ENCODE peak calls at places on chromosomes 7 and 10, in six cellular contexts. R is tibial artery, W is A673, V is HCT116, K is suprapubic skin, M is left lung. U is an unnamed sample.

GRCh38 chr7:131244259-131244852 is 83.3 kb upstream of the MKLN1 start:
- DNase-seq in M (no peak), V (peak; percentile 35), K (no peak), R (peak; percentile 73), W (peak; percentile 48), U (no peak)

GRCh38 chr7:374706-375490 is 84.9 kb downstream of the FOXL3 start:
- DNase-seq in R (peak; percentile 57), W (no peak), M (peak; percentile 75), V (no peak), K (peak; percentile 59), U (no peak)

GRCh38 chr7:121244120-121244865 is 84.5 kb upstream of the WNT16 start:
- DNase-seq in K (no peak), W (no peak), R (no peak), M (no peak), V (no peak), U (no peak)

GRCh38 chr7:157576415-157576814 is 239.6 kb downstream of the DNAJB6 start:
- DNase-seq in W (no peak), M (peak; percentile 73), R (peak; percentile 42), V (no peak), K (no peak), U (peak; percentile 71)

GRCh38 chr10:72248477-72249151 is 25.1 kb upstream of the DDIT4 start:
- DNase-seq in M (peak; percentile 82), V (no peak), R (peak; percentile 97), W (no peak), K (peak; percentile 92), U (peak; percentile 79)

GRCh38 chr7:33854178-33854577 is 51.2 kb upstream of the BMPER start:
- DNase-seq in M (no peak), V (no peak), W (no peak), R (no peak), K (no peak), U (no peak)

GRCh38 chr7:1950623-1951523 is 280.8 kb downstream of the ELFN1 start:
- DNase-seq in V (no peak), R (no peak), M (peak; percentile 83), K (no peak), W (peak; percentile 31), U (no peak)

GRCh38 chr10:90344226-90344625 is 513.6 kb downstream of the HTR7 start:
- DNase-seq in V (no peak), M (no peak), R (no peak), K (no peak), W (no peak), U (no peak)

GRCh38 chr10:114520453-114520852 is 116.2 kb upstream of the AFAP1L2 start:
- DNase-seq in M (no peak), W (peak; percentile 16), V (peak; percentile 73), K (no peak), R (no peak), U (no peak)

GRCh38 chr7:131738066-131738465 is 181.6 kb upstream of the PODXL start:
- DNase-seq in R (no peak), M (no peak), K (no peak), W (no peak), V (no peak), U (no peak)

GRCh38 chr10:125137601-125138438 is 22.5 kb downstream of the CTBP2 start:
- DNase-seq in R (peak; percentile 66), V (no peak), W (no peak), M (no peak), K (no peak), U (no peak)
- H3K4me1 ChIP-seq in R (peaks cover 82% of the 10 kb centered on the region), V (no peaks in the 10 kb centered on the region), W (peaks cover 6% of the 10 kb centered on the region), M (no peaks in the 10 kb centered on the region), K (peaks cover 2% of the 10 kb centered on the region), U (no peaks in the 10 kb centered on the region)

GRCh38 chr10:98416589-98416988 is 1.6 kb upstream of the PYROXD2 start:
- DNase-seq in M (no peak), W (no peak), R (peak; percentile 61), K (no peak), V (no peak), U (no peak)

GRCh38 chr10:98416989-98417388 is 2.0 kb upstream of the PYROXD2 start:
- DNase-seq in M (no peak), K (no peak), R (peak; percentile 44), V (no peak), W (no peak), U (no peak)

GRCh38 chr10:98418596-98419265 is 3.7 kb upstream of the PYROXD2 start:
- DNase-seq in K (no peak), M (no peak), V (no peak), W (no peak), R (peak; percentile 49), U (no peak)

GRCh38 chr10:98417973-98418372 is 3.0 kb upstream of the PYROXD2 start:
- DNase-seq in V (no peak), R (peak; percentile 53), K (no peak), W (no peak), M (no peak), U (no peak)

GRCh38 chr10:98417481-98417959 is 2.5 kb upstream of the PYROXD2 start:
- DNase-seq in W (no peak), K (no peak), R (peak; percentile 62), V (no peak), M (peak; percentile 57), U (no peak)
- H3K4me3 ChIP-seq in W (no peak overlapping the region), K (no peak overlapping the region), R (no peak overlapping the region), V (no peak overlapping the region), M (no peak overlapping the region), U (no peak overlapping the region)

DNA sequence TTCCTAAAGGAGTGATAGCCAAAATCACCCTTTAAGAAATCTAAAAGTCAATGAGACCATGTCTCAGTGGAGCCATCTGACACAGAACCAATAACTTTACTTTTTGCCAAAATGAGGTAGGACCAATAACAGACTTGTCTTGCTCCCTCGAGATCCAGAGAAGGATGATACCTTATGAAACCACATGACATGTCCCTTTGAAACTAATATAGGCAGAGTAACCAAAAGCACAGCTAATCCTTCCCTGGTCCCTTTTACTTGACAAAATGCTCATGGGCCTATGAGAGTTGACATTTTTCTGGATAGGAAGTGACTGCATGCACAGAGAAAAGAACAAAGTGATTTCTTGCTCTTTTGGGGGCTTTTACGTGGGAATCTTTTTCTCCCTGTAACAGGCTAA is 87.7 kb downstream of the ARMH3 start:
- DNase-seq in W (no peak), K (no peak), V (no peak), R (no peak), M (no peak), U (no peak)
- H3K4me1 ChIP-seq in W (peaks cover 15% of the 10 kb centered on the region), K (no peaks in the 10 kb centered on the region), V (no peaks in the 10 kb centered on the region), R (no peaks in the 10 kb centered on the region), M (no peaks in the 10 kb centered on the region), U (no peaks in the 10 kb centered on the region)

DNA sequence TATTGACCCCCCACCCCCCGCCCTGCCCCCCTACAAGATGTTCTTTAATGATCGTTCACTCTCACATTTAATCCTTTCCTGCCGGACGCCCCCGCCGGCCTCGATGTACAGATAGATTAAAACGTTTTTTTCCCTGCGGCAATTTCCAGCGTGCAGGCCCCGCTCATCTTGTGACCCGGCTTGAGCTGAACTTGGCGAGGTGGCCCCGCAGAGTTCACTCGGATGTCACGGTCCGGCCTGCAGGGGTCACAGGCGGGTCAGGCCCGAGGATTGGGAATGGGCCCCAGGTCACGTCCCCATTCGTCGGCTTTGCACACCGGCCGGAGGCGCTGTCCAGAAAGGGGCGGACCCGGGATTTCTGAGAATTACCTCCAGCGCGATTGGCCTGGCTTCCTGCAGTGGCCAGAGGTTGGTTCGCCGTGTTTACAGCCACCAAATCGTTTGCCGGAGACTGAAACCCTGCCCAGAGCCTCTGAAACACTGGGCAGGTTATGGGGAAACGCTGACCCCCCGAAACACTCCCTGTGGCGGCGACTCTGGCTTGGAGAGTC is 1.9 kb upstream of the CYP26A1 start:
- DNase-seq in R (no peak), W (no peak), V (no peak), K (no peak), M (peak; percentile 80), U (no peak)
- H3K4me3 ChIP-seq in R (peak overlapping the region; percentile 37), W (peak overlapping the region; percentile 1), V (no peak overlapping the region), K (peak overlapping the region; percentile 40), M (peak overlapping the region; percentile 30), U (no peak overlapping the region)

DNA sequence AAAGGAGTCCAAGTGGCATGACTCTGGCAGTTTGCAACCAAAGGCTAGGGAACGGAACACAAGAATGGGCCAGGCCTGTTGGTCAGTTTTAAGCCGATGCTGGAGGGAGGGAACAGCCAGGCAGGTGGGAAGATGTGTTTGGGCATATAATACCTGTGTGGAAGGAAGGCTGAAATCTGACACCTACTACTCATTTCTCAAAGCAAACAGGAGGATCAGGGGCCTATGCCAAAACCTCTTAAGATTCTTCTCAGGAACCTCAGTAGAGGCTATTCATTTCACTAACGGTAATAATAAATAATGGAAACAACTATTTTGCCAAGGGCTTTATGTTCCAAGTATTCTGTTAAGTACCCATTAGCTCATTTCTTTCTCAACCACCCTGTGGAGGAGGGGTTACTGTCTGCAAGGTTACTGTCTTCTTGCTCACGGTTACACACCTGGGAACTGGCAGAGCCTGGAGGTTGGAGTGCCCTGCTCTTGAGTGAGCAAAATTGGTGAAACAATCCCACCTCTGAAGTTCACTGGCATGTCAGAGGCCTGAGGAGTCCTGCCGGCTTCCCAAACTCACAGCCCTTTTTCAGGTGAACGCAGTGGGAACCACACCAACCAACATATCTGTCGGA is 35.5 kb downstream of the GOT1 start:
- DNase-seq in R (no peak), W (no peak), M (no peak), V (no peak), K (no peak), U (no peak)
- H3K4me1 ChIP-seq in R (peaks cover 3% of the 10 kb centered on the region), W (no peaks in the 10 kb centered on the region), M (peaks cover 7% of the 10 kb centered on the region), V (peaks cover 15% of the 10 kb centered on the region), K (peaks cover 14% of the 10 kb centered on the region), U (no peaks in the 10 kb centered on the region)

GRCh38 chr10:60726253-60726652 is 52.0 kb upstream of the CDK1 start:
- DNase-seq in R (no peak), M (no peak), V (no peak), K (no peak), W (no peak), U (no peak)

GRCh38 chr10:60729106-60729505 is 49.2 kb upstream of the CDK1 start:
- DNase-seq in R (no peak), W (no peak), M (no peak), V (no peak), K (no peak), U (no peak)

GRCh38 chr10:60731134-60731883 is 47.0 kb upstream of the CDK1 start:
- DNase-seq in R (no peak), K (no peak), W (no peak), V (no peak), M (no peak), U (peak; percentile 35)

GRCh38 chr10:60732240-60733188 is 45.8 kb upstream of the CDK1 start:
- DNase-seq in V (no peak), R (no peak), W (peak; percentile 23), K (peak; percentile 61), M (peak; percentile 85), U (peak; percentile 62)

DNA sequence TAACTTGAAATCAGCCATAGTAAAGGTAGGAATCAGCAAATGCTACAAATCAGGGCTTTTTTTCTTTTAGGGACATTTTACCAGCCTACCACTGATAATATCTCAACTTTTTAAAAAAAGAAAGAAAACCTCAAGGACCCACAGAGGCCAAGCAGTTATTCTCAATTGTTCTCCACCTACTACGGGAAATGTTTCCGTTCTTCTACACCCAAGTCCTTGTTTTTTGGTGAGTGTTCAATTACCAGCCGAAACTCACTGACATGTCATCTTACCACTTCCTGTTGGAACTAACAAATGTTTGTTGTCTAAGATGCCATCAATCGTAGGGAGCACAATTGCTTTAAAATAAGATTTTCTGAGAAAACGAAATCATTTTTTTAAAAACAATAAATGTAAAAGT is 50.2 kb upstream of the CDK1 start:
- DNase-seq in M (no peak), K (no peak), R (no peak), V (no peak), W (no peak), U (no peak)
- H3K4me3 ChIP-seq in M (no peak overlapping the region), K (no peak overlapping the region), R (no peak overlapping the region), V (no peak overlapping the region), W (no peak overlapping the region), U (peak overlapping the region; percentile 57)